ENCODE peak calls at places on chromosomes 4 and X, in six cellular contexts. Z is mesenchymal stem cell, I is IMR-90, B is H1, P is neuronal stem cell, H is trophoblast cell. V is an unnamed sample.

GRCh38 chr4:74311696-74312313 is 3.5 kb downstream of the EPGN start:
- DNase-seq in I (peak; percentile 62), B (no peak), H (peak; percentile 84), Z (peak; percentile 74), P (peak; percentile 23), V (peak; percentile 68)

GRCh38 chrX:55118574-55118973 is 29.8 kb downstream of the PAGE2 start:
- DNase-seq in I (no peak), Z (no peak), B (no peak), H (no peak), P (no peak), V (no peak)

GRCh38 chrX:41373989-41374606 is 40.1 kb downstream of the DDX3X start:
- DNase-seq in B (no peak), I (no peak), P (no peak), H (peak; percentile 27), Z (no peak), V (no peak)

GRCh38 chr4:149796381-149796780 is 19.3 kb downstream of the IQCM start:
- DNase-seq in Z (no peak), I (no peak), H (no peak), P (no peak), B (no peak), V (peak; percentile 8)

GRCh38 chr4:155878611-155879010 is 12.5 kb upstream of the ASIC5 start:
- DNase-seq in I (no peak), Z (no peak), H (no peak), P (no peak), B (no peak), V (no peak)

GRCh38 chr4:74166135-74166534 is 8.2 kb downstream of the MTHFD2L start:
- DNase-seq in H (no peak), B (no peak), I (no peak), P (no peak), Z (no peak), V (no peak)

GRCh38 chrX:112687189-112687691 is 7.5 kb upstream of the LHFPL1 start:
- DNase-seq in P (no peak), Z (peak; percentile 28), I (peak; percentile 58), B (no peak), H (peak; percentile 62), V (no peak)

GRCh38 chr4:41359069-41359769 is 102.5 kb downstream of the UCHL1 start:
- DNase-seq in P (no peak), I (no peak), H (peak; percentile 28), B (peak; percentile 72), Z (no peak), V (peak; percentile 86)

GRCh38 chr4:142777045-142777743 is 68.9 kb downstream of the INPP4B start:
- DNase-seq in B (no peak), I (no peak), Z (no peak), H (no peak), P (no peak), V (peak; percentile 76)

GRCh38 chrX:7139202-7140081 is 8.1 kb upstream of the STS start:
- DNase-seq in Z (peak; percentile 77), H (peak; percentile 29), P (no peak), I (peak; percentile 92), B (no peak), V (no peak)

GRCh38 chr4:98345838-98346237 is 84.7 kb downstream of the RAP1GDS1 start:
- DNase-seq in H (no peak), Z (no peak), B (no peak), I (no peak), P (no peak), V (no peak)

GRCh38 chr4:75715105-75715799 is 9.1 kb upstream of the USO1 start:
- DNase-seq in I (peak; percentile 69), Z (peak; percentile 35), H (no peak), P (no peak), B (peak; percentile 41), V (peak; percentile 41)

GRCh38 chr4:107255596-107255995 is 219.5 kb upstream of the DKK2 start:
- DNase-seq in H (peak; percentile 7), I (no peak), Z (peak; percentile 27), P (no peak), B (no peak), V (no peak)

GRCh38 chrX:129496625-129497024 is 26.7 kb downstream of the SMARCA1 start:
- DNase-seq in B (no peak), Z (peak; percentile 20), I (peak; percentile 67), H (no peak), P (no peak), V (no peak)

GRCh38 chrX:137118136-137118535 is 84.3 kb upstream of the GPR101 start:
- DNase-seq in H (no peak), B (no peak), I (no peak), Z (no peak), P (no peak), V (no peak)

GRCh38 chrX:2548731-2549423 is 48.1 kb upstream of the DHRSX start:
- DNase-seq in I (no peak), P (no peak), Z (no peak), H (no peak), B (peak; percentile 53), V (peak; percentile 59)

GRCh38 chrX:54076903-54077302 is 32.6 kb upstream of the PHF8 start:
- DNase-seq in B (no peak), H (peak; percentile 85), Z (peak; percentile 34), P (no peak), I (peak; percentile 60), V (peak; percentile 2)

GRCh38 chr4:93771640-93772411 is 56.7 kb upstream of the ATOH1 start:
- DNase-seq in B (no peak), I (no peak), H (no peak), Z (no peak), P (no peak), V (no peak)

GRCh38 chr4:93772858-93773257 is 55.7 kb upstream of the ATOH1 start:
- DNase-seq in P (no peak), I (no peak), Z (no peak), H (no peak), B (no peak), V (no peak)

GRCh38 chr4:93775551-93775950 is 53.0 kb upstream of the ATOH1 start:
- DNase-seq in I (no peak), H (no peak), B (no peak), Z (no peak), P (no peak), V (no peak)

GRCh38 chr4:93767917-93768316 is 60.6 kb upstream of the ATOH1 start:
- DNase-seq in B (no peak), Z (no peak), P (no peak), I (no peak), H (no peak), V (no peak)

GRCh38 chr4:93770201-93770600 is 58.4 kb upstream of the ATOH1 start:
- DNase-seq in I (no peak), H (no peak), Z (no peak), P (no peak), B (no peak), V (no peak)
- H3K4me3 ChIP-seq in I (no peak overlapping the region), H (no peak overlapping the region), Z (no peak overlapping the region), P (no peak overlapping the region), B (no peak overlapping the region), V (no peak overlapping the region)

GRCh38 chrX:16577483-16578029 is 72.4 kb upstream of the S100G start:
- DNase-seq in H (no peak), I (no peak), Z (no peak), P (peak; percentile 0), B (no peak), V (peak; percentile 16)
- H2AK5ac ChIP-seq in H (no peak overlapping the region), I (no peak overlapping the region), Z (no peak overlapping the region), P (no peak overlapping the region), B (no peak overlapping the region), V (no peak overlapping the region)

DNA sequence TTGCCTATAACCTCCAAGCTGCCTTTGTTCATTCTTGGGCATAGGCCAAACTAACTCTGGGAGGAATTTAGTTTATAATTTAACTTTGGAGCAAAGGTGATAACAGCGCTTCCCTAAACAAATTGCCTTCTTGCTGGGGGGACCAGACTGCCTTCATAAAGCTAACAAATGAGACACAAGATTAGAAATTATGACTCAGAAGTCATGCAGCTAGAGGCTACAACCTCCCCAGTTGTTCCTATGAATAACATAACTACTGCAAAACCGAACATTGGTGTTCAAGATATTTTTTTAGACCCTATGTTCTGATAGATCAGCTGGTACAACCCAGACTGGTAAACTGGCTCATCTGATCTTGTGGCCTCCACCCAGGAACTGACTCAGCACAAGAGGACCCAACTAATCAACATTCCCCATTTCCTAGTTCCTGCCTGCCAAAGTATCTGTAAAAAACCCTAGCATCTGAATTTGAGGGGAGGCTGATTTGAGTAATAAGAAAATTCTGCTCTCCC is 22.0 kb upstream of the TMPRSS11B start:
- DNase-seq in I (peak; percentile 56), P (no peak), B (no peak), Z (peak; percentile 66), H (no peak), V (no peak)
- H4K8ac ChIP-seq in I (no peak overlapping the region), P (no peak overlapping the region), B (no peak overlapping the region), Z (no peak overlapping the region), H (no peak overlapping the region), V (no peak overlapping the region)

GRCh38 chr4:151227731-151228130 is 49.2 kb upstream of the PRSS48 start:
- DNase-seq in Z (peak; percentile 82), B (no peak), I (peak; percentile 78), P (no peak), H (peak; percentile 95), V (peak; percentile 57)
- H3K4me3 ChIP-seq in Z (no peak overlapping the region), B (no peak overlapping the region), I (peak overlapping the region; percentile 20), P (no peak overlapping the region), H (no peak overlapping the region), V (no peak overlapping the region)

DNA sequence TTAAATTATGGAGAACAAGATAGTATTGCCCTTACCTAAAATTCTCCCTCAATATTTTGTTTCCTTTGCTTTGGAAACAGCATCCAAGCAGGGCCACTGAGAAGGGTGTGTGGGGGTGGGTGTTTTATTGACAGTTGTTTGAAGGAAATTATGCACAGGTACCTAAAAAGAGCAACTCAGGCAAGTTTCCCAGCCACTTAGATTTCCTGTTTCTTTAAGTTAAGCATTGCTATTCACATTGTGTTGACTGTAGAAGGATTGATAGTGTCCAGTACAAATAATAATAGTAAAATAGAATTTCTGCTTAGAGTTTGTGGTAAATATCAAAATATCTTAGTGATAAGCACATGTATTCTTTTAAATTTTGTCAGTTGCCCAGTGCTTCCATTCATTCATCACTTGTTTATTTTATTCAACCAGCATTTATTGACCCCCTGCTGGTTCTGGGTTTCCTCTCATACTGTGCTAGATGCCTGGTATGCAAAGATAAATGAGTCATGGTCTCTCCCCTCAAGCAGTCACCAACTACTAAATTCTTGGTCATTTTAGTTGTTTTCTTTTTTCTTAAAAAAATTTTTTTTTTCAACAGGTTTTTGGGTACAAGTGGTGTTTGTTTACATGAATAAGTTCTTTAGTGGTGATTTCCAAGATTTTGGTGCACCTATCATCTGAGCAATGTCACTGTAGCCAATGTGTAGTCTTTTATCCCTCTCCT is 50.0 kb downstream of the GALNT7 start:
- DNase-seq in P (no peak), Z (peak; percentile 54), I (peak; percentile 73), B (no peak), H (no peak), V (peak; percentile 88)
- H2AK5ac ChIP-seq in P (no peak overlapping the region), Z (no peak overlapping the region), I (no peak overlapping the region), B (no peak overlapping the region), H (no peak overlapping the region), V (no peak overlapping the region)

GRCh38 chr4:67545199-67545995 is at the start of gene CENPC:
- DNase-seq in P (peak; percentile 93), I (peak; percentile 97), B (peak; percentile 88), H (peak; percentile 99), Z (peak; percentile 97), V (peak; percentile 99)
- H4K8ac ChIP-seq in P (no peak within 1 kb of the TSS), I (peak within 1 kb of the TSS; percentile 98), B (peak within 1 kb of the TSS; percentile 97), H (peak within 1 kb of the TSS; percentile 96), Z (peak within 1 kb of the TSS; percentile 97), V (peak within 1 kb of the TSS; percentile 30)